ENCODE peak calls at places on chromosomes 16 and 17, in eight cellular contexts. Q is EL; D is stimulated activated CD4-positive, alpha-beta T cell treated with anti-CD3 and anti-CD28 coated beads, Interleukin-4, amount 100 ng/mL, for 1 hour; T is fibroblast of the conjunctiva; I is psoas muscle; A is CD4-positive, alpha-beta T cell; W is Caki2; C is foreskin melanocyte. V is an unnamed sample.

GRCh38 chr16:27298132-27298531 is 15.6 kb upstream of the IL4R start:
- DNase-seq in D (no peak), C (no peak), T (no peak), Q (no peak), I (no peak), A (no peak), W (no peak), V (no peak)

GRCh38 chr17:9971991-9972390 is 66.9 kb upstream of the RCVRN start:
- DNase-seq in C (peak), Q (peak), W (no peak), A (no peak), T (peak), D (no peak), I (peak), V (peak)

GRCh38 chr17:49360796-49361128 is 1.3 kb downstream of the ZNF652 start:
- DNase-seq in Q (no peak), D (peak), T (no peak), I (no peak), W (no peak), A (peak), C (no peak), V (no peak)

GRCh38 chr17:35254107-35254802 is 11.4 kb downstream of the SLFN5 start:
- DNase-seq in C (peak), T (peak), W (peak), Q (peak), I (no peak), A (no peak), D (no peak), V (no peak)

GRCh38 chr17:77445030-77445907 is 304.5 kb downstream of the SEC14L1 start:
- DNase-seq in Q (no peak), C (no peak), T (no peak), A (peak), W (no peak), I (peak), D (peak), V (peak)

GRCh38 chr17:75645501-75645888 is 12.3 kb downstream of the SMIM5 start:
- DNase-seq in D (no peak), I (no peak), T (no peak), W (peak), A (no peak), Q (no peak), C (no peak), V (no peak)

GRCh38 chr17:44221862-44222111 is 2.3 kb upstream of the UBTF start:
- DNase-seq in T (no peak), I (no peak), Q (no peak), W (no peak), D (no peak), A (no peak), C (peak), V (no peak)

GRCh38 chr16:74726056-74726455 is 25.4 kb upstream of the MLKL start:
- DNase-seq in Q (no peak), D (no peak), A (no peak), I (peak), W (no peak), C (no peak), T (no peak), V (no peak)

GRCh38 chr17:60717814-60718213 is 40.2 kb downstream of the BCAS3 start:
- DNase-seq in C (no peak), D (no peak), T (no peak), A (no peak), W (no peak), I (no peak), Q (no peak), V (no peak)

GRCh38 chr16:87602005-87602790 is at the start of gene JPH3:
- DNase-seq in A (no peak), D (no peak), I (no peak), T (no peak), W (no peak), Q (no peak), C (no peak), V (no peak)

GRCh38 chr17:596763-597644 is 117.6 kb downstream of the VPS53 start:
- DNase-seq in I (no peak), T (peak), Q (peak), C (peak), A (no peak), D (peak), W (no peak), V (no peak)

GRCh38 chr17:11241611-11242226 is 706 bp downstream of the SHISA6 start:
- DNase-seq in T (no peak), W (no peak), D (no peak), C (no peak), I (no peak), A (no peak), Q (no peak), V (no peak)

GRCh38 chr16:30657866-30658730 is at the start of gene FBRS:
- DNase-seq in C (peak), T (peak), A (peak), D (peak), Q (peak), I (peak), W (peak), V (peak)

GRCh38 chr17:79851461-79851817 is 12.2 kb upstream of the CBX4 start:
- DNase-seq in Q (no peak), A (no peak), D (no peak), T (no peak), C (no peak), W (peak), I (no peak), V (peak)

GRCh38 chr16:68490829-68491575 is 42.7 kb upstream of the SMPD3 start:
- DNase-seq in C (no peak), I (no peak), A (no peak), D (no peak), T (no peak), Q (peak), W (peak), V (no peak)

GRCh38 chr16:57544129-57544653 is 1.7 kb downstream of the ADGRG5 start:
- DNase-seq in T (no peak), W (no peak), I (no peak), D (no peak), Q (no peak), C (no peak), A (no peak), V (no peak)

GRCh38 chr17:6712058-6712853 is 913 bp downstream of the SLC13A5 start:
- DNase-seq in Q (peak), A (no peak), D (no peak), T (no peak), W (no peak), I (no peak), C (no peak), V (no peak)

GRCh38 chr17:3659541-3660111 is 8.8 kb downstream of the TAX1BP3 start:
- DNase-seq in T (peak), W (peak), I (peak), A (no peak), C (peak), Q (peak), D (no peak), V (peak)

GRCh38 chr16:64250866-64251265 is 871.0 kb downstream of the CDH11 start:
- DNase-seq in T (no peak), D (no peak), I (no peak), W (no peak), Q (peak), C (peak), A (no peak), V (no peak)

GRCh38 chr16:73124097-73124652 is 76.2 kb upstream of the ZFHX3 start:
- DNase-seq in Q (no peak), D (no peak), T (no peak), A (no peak), C (no peak), I (no peak), W (no peak), V (no peak)

GRCh38 chr17:35074711-35075707 is 11.5 kb upstream of the RFFL start:
- DNase-seq in T (no peak), C (peak), A (no peak), D (no peak), I (no peak), Q (no peak), W (no peak), V (no peak)

GRCh38 chr17:56629450-56630187 is 36.1 kb downstream of the NOG start:
- DNase-seq in A (no peak), W (no peak), C (no peak), I (no peak), T (peak), Q (peak), D (no peak), V (no peak)

GRCh38 chr17:44708401-44709263 is at the start of gene DBF4B:
- DNase-seq in T (peak), D (peak), I (peak), Q (peak), C (peak), W (peak), A (peak), V (peak)

V was measured in Right ventricle myocardium inferior.